ENCODE peak calls at places on chromosomes 5 and 9, in four cellular contexts. H, T, O and V are unnamed samples. For H3K4me1, the result is how much of the 10 kb centered on the place peaks cover.

GRCh38 chr5:176994460-176995121 is 12.0 kb downstream of the UIMC1 start:
- DNase-seq in H (no peak), O (peak), T (peak), V (no peak)

GRCh38 chr5:140041492-140042421 is 1.3 kb downstream of the NRG2 start:
- DNase-seq in O (no peak), H (peak), T (peak), V (peak)

GRCh38 chr5:133110709-133111108 is 58.9 kb downstream of the HSPA4 start:
- DNase-seq in H (peak), O (no peak), T (no peak), V (no peak)

GRCh38 chr5:149141957-149142851 is 911 bp downstream of the ABLIM3 start:
- DNase-seq in T (no peak), O (no peak), H (no peak), V (peak)

GRCh38 chr5:149546974-149547373 is 4.3 kb downstream of the CSNK1A1 start:
- DNase-seq in T (no peak), H (no peak), O (no peak), V (no peak)

GRCh38 chr5:170219615-170220014 is 13.2 kb upstream of the C5orf58 start:
- DNase-seq in O (no peak), T (no peak), H (no peak), V (no peak)

GRCh38 chr5:9888517-9888916 is 258.4 kb upstream of the TAS2R1 start:
- DNase-seq in O (no peak), H (no peak), T (no peak), V (no peak)

GRCh38 chr5:149320791-149321330 is 24.4 kb upstream of the GRPEL2 start:
- DNase-seq in H (no peak), T (no peak), O (peak), V (peak)

GRCh38 chr9:14061921-14062320 is 252.0 kb downstream of the NFIB start:
- DNase-seq in H (no peak), O (no peak), T (no peak), V (no peak)

GRCh38 chr5:152560508-152561137 is 155.5 kb upstream of the NMUR2 start:
- DNase-seq in O (peak), T (no peak), H (peak), V (peak)

GRCh38 chr9:33737811-33738606 is 57.4 kb upstream of the PRSS3 start:
- DNase-seq in H (peak), O (peak), T (no peak), V (peak)

GRCh38 chr9:70773579-70773978 is 347.8 kb downstream of the TRPM3 start:
- DNase-seq in T (no peak), O (no peak), H (no peak), V (no peak)

GRCh38 chr9:84642618-84643017 is 26.9 kb upstream of the NTRK2 start:
- DNase-seq in O (no peak), H (no peak), T (no peak), V (no peak)

GRCh38 chr5:21097661-21098060 is 1109.7 kb upstream of the CDH18 start:
- DNase-seq in O (no peak), T (no peak), H (no peak), V (no peak)

GRCh38 chr5:43050384-43050783 is 10.3 kb upstream of the ANXA2R start:
- DNase-seq in O (no peak), T (no peak), H (no peak), V (no peak)

GRCh38 chr9:126108240-126108639 is 218.4 kb upstream of the MVB12B start:
- DNase-seq in O (no peak), H (peak), T (no peak), V (no peak)

GRCh38 chr9:132543960-132544359 is 38.4 kb upstream of the BARHL1 start:
- DNase-seq in H (no peak), T (no peak), O (no peak), V (no peak)

GRCh38 chr5:151503999-151504398 is 56.6 kb downstream of the SLC36A1 start:
- DNase-seq in T (no peak), O (no peak), H (no peak), V (no peak)

GRCh38 chr5:3883014-3883413 is 287.4 kb downstream of the IRX1 start:
- DNase-seq in H (no peak), T (no peak), O (no peak), V (no peak)

GRCh38 chr5:15573594-15573993 is 73.6 kb downstream of the FBXL7 start:
- DNase-seq in H (no peak), T (no peak), O (no peak), V (no peak)

GRCh38 chr9:114592356-114592755 is 4.8 kb downstream of the ATP6V1G1 start:
- DNase-seq in T (no peak), O (no peak), H (no peak), V (no peak)

GRCh38 chr9:19440823-19441580 is 32.2 kb downstream of the ACER2 start:
- DNase-seq in H (no peak), O (no peak), T (no peak), V (no peak)

GRCh38 chr5:89147026-89147425 is 264.0 kb upstream of the MEF2C start:
- DNase-seq in T (no peak), O (no peak), H (no peak), V (no peak)

GRCh38 chr5:175113947-175114346 is 330.0 kb downstream of the DRD1 start:
- DNase-seq in H (no peak), O (no peak), T (no peak), V (no peak)

GRCh38 chr5:158538506-158539074 is 561.1 kb downstream of the EBF1 start:
- DNase-seq in H (peak), O (no peak), T (peak), V (no peak)

GRCh38 chr9:121849554-121849953 is 198.1 kb downstream of the DAB2IP start:
- DNase-seq in H (no peak), O (no peak), T (no peak), V (no peak)

DNA sequence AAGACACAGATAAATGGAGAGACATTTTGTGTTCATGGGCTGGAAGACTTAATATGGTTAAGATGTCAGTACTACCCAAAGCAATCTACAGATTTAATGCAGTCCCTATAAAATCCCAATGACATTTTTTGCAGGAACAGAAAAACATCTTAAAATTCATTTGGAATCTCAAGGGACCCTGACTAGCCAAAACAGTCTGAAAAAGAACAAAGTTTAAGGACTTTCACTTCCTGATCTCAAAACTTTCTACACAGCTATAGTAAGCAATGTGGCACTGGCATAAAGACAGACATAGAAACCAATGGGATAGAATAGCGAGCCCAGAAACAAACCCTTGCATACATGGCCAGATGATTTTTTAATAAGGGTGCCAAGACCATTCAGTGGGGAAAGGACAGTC is 9.7 kb upstream of the CAMSAP1 start:
- DNase-seq in H (no peak), T (no peak), O (no peak), V (no peak)
- TF ChIP-seq NRF1 in H (no peak), T (no peak), O (no peak), V (no peak)

GRCh38 chr9:107737987-107738743 is 248.6 kb upstream of the KLF4 start:
- DNase-seq in O (no peak), H (no peak), T (no peak), V (no peak)
- H3K4me1 ChIP-seq in O (under half), H (under half), T (under half), V (under half)

GRCh38 chr5:179212870-179213269 is 132.4 kb downstream of the ADAMTS2 start:
- DNase-seq in O (no peak), H (no peak), T (no peak), V (peak)
- TF ChIP-seq NRF1 in O (no peak), H (no peak), T (no peak), V (no peak)

DNA sequence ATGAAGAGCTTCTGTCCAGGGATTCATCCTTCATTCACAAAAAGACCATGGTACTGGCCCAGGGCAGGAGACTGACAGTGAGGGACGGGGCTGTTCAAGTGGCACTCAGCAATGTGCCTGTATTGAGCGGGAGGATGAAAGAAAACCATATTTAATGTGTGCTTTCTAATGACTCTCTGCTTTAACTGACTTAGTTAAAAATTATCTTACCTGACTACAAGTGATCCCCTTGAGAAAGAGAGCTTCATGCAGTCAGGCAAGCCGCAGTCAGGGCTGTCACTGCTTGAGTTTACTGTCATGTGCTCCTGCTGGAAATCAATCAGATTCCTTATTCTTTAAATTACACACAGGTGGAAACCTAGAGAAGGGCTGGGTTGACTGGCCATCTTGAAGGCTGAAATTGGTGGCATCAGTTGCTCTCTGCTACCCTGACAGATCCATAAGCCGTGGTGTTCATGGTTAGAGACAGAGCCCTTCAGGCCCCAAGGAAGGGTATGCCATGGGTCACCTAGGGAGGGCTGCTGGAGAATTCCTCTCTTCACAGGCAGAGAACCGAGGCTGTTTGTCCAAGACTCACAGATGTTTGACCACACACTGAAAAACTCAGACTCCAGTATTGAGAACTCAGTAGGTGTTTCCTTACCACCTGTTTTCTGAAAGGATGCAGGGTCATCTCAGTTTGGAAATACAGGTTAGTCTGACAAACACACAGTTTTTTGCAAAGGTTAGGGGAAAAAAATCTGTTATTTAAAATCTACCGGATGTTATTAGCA is 70.9 kb downstream of the TRIO start:
- DNase-seq in H (no peak), O (no peak), T (no peak), V (no peak)
- H3K4me1 ChIP-seq in H (under half), O (under half), T (half or more), V (under half)